ENCODE peak calls at places on chromosomes 4 and X, in ten cellular contexts. V, F, I, H, Z, J, R, N, L and Q are unnamed samples.

GRCh38 chr4:81913427-81913878 is 441.7 kb upstream of the RASGEF1B start:
- ATAC-seq in V (peak), F (no peak), I (peak), H (peak), Z (peak), J (peak), R (peak), N (peak), L (peak), Q (peak)

GRCh38 chr4:123244233-123244632 is 152.4 kb upstream of the SPRY1 start:
- ATAC-seq in V (peak), F (peak), I (no peak), H (no peak), Z (no peak), J (no peak), R (no peak), N (peak), L (peak), Q (peak)

GRCh38 chr4:67250497-67250896 is 294.8 kb downstream of the CENPC start:
- ATAC-seq in V (no peak), F (no peak), I (no peak), H (no peak), Z (no peak), J (no peak), R (no peak), N (peak), L (no peak), Q (no peak)

GRCh38 chr4:23930750-23931488 is 41.1 kb upstream of the PPARGC1A start:
- ATAC-seq in V (peak), F (peak), I (no peak), H (no peak), Z (no peak), J (no peak), R (no peak), N (no peak), L (no peak), Q (no peak)

GRCh38 chr4:43132010-43132582 is 239.6 kb downstream of the GRXCR1 start:
- ATAC-seq in V (peak), F (no peak), I (no peak), H (no peak), Z (no peak), J (no peak), R (no peak), N (peak), L (no peak), Q (no peak)

GRCh38 chr4:8312069-8312445 is 42.5 kb downstream of the HTRA3 start:
- ATAC-seq in V (no peak), F (no peak), I (no peak), H (no peak), Z (no peak), J (no peak), R (no peak), N (no peak), L (no peak), Q (no peak)

GRCh38 chrX:13257223-13258051 is 62.4 kb downstream of the ATXN3L start:
- ATAC-seq in V (no peak), F (no peak), I (no peak), H (no peak), Z (no peak), J (no peak), R (no peak), N (no peak), L (no peak), Q (peak)

GRCh38 chrX:67563469-67564448 is 19.9 kb downstream of the AR start:
- ATAC-seq in V (no peak), F (peak), I (no peak), H (no peak), Z (no peak), J (peak), R (no peak), N (no peak), L (no peak), Q (no peak)

GRCh38 chr4:39658756-39659155 is 20.1 kb upstream of the SMIM14 start:
- ATAC-seq in V (no peak), F (no peak), I (no peak), H (no peak), Z (no peak), J (no peak), R (no peak), N (no peak), L (no peak), Q (no peak)

GRCh38 chrX:21926527-21927278 is 13.8 kb upstream of the SMS start:
- ATAC-seq in V (peak), F (peak), I (peak), H (peak), Z (no peak), J (peak), R (peak), N (peak), L (no peak), Q (no peak)

GRCh38 chrX:40304115-40304514 is 206.4 kb upstream of the BCOR start:
- ATAC-seq in V (no peak), F (no peak), I (no peak), H (no peak), Z (no peak), J (no peak), R (no peak), N (no peak), L (no peak), Q (no peak)

GRCh38 chr4:86582453-86582852 is 11.7 kb upstream of the PTPN13 start:
- ATAC-seq in V (peak), F (no peak), I (no peak), H (no peak), Z (no peak), J (no peak), R (no peak), N (no peak), L (no peak), Q (no peak)

GRCh38 chr4:80787306-80787705 is 243.2 kb upstream of the BMP3 start:
- ATAC-seq in V (no peak), F (no peak), I (peak), H (no peak), Z (no peak), J (no peak), R (no peak), N (no peak), L (no peak), Q (no peak)

GRCh38 chrX:17441965-17442364 is 67.0 kb downstream of the NHS start:
- ATAC-seq in V (no peak), F (no peak), I (no peak), H (no peak), Z (no peak), J (no peak), R (no peak), N (peak), L (no peak), Q (no peak)

GRCh38 chr4:116215622-116216021 is 869.8 kb downstream of the TRAM1L1 start:
- ATAC-seq in V (no peak), F (no peak), I (no peak), H (no peak), Z (no peak), J (no peak), R (no peak), N (no peak), L (no peak), Q (no peak)

GRCh38 chr4:15234585-15235126 is 193.2 kb upstream of the C1QTNF7 start:
- ATAC-seq in V (peak), F (peak), I (no peak), H (no peak), Z (no peak), J (no peak), R (no peak), N (peak), L (no peak), Q (no peak)

GRCh38 chr4:15327311-15328298 is 100.2 kb upstream of the C1QTNF7 start:
- ATAC-seq in V (peak), F (peak), I (no peak), H (no peak), Z (no peak), J (no peak), R (no peak), N (no peak), L (no peak), Q (no peak)

GRCh38 chrX:145817299-145817665 is 347 bp upstream of the SLITRK2 start:
- ATAC-seq in V (peak), F (no peak), I (no peak), H (no peak), Z (no peak), J (no peak), R (no peak), N (no peak), L (no peak), Q (no peak)

GRCh38 chr4:171718069-171718468 is 95.1 kb upstream of the GALNTL6 start:
- ATAC-seq in V (no peak), F (no peak), I (no peak), H (no peak), Z (no peak), J (no peak), R (peak), N (no peak), L (no peak), Q (no peak)

GRCh38 chr4:125739760-125740159 is 425.0 kb downstream of the FAT4 start:
- ATAC-seq in V (no peak), F (peak), I (no peak), H (no peak), Z (no peak), J (no peak), R (no peak), N (no peak), L (no peak), Q (no peak)

GRCh38 chr4:40176602-40177001 is 20.2 kb upstream of the RHOH start:
- ATAC-seq in V (no peak), F (no peak), I (no peak), H (no peak), Z (no peak), J (no peak), R (no peak), N (no peak), L (no peak), Q (no peak)